ENCODE peak calls at places on chromosomes 6 and 20, in four cellular contexts. One of them, this sample, is unnamed.
A peak's percentile ranks its signal among the peaks of the same experiment; 100 is the strongest.

GRCh38 chr6:6758915-6759654 is 170.6 kb downstream of the LY86 start:
- DNase-seq in M059J: peak; percentile 80
- DNase-seq in transverse colon: peak; percentile 61
- DNase-seq in suprapubic skin: peak; percentile 74
- DNase-seq in this sample: no peak

GRCh38 chr6:3737149-3737830 is 14.2 kb downstream of the PXDC1 start:
- DNase-seq in transverse colon: peak; percentile 6
- DNase-seq in suprapubic skin: no peak
- DNase-seq in M059J: no peak
- DNase-seq in this sample: no peak

GRCh38 chr20:53800883-53801604 is 207.4 kb upstream of the ZNF217 start:
- DNase-seq in transverse colon: peak; percentile 65
- DNase-seq in M059J: no peak
- DNase-seq in suprapubic skin: no peak
- DNase-seq in this sample: no peak

GRCh38 chr6:80214436-80215022 is 108.1 kb downstream of the BCKDHB start:
- DNase-seq in suprapubic skin: no peak
- DNase-seq in transverse colon: peak; percentile 11
- DNase-seq in M059J: peak; percentile 60
- DNase-seq in this sample: peak; percentile 50

GRCh38 chr6:27630727-27631613 is 158.1 kb upstream of the ZNF184 start:
- DNase-seq in transverse colon: peak; percentile 20
- DNase-seq in M059J: peak; percentile 77
- DNase-seq in suprapubic skin: no peak
- DNase-seq in this sample: peak; percentile 84

GRCh38 chr20:40339661-40340449 is 349.2 kb downstream of the MAFB start:
- DNase-seq in transverse colon: peak; percentile 23
- DNase-seq in M059J: no peak
- DNase-seq in suprapubic skin: peak; percentile 76
- DNase-seq in this sample: no peak

GRCh38 chr20:53599910-53600632 is 6.4 kb upstream of the ZNF217 start:
- DNase-seq in M059J: no peak
- DNase-seq in suprapubic skin: peak; percentile 10
- DNase-seq in transverse colon: no peak
- DNase-seq in this sample: no peak

GRCh38 chr6:36131517-36132220 is 1.4 kb downstream of the MAPK13 start:
- DNase-seq in transverse colon: peak; percentile 76
- DNase-seq in suprapubic skin: peak; percentile 72
- DNase-seq in M059J: peak; percentile 63
- DNase-seq in this sample: peak; percentile 61

GRCh38 chr6:154462425-154462824 is 48.1 kb downstream of the CNKSR3 start:
- DNase-seq in transverse colon: no peak
- DNase-seq in M059J: peak; percentile 84
- DNase-seq in suprapubic skin: no peak
- DNase-seq in this sample: no peak

GRCh38 chr20:6636209-6637159 is 131.0 kb upstream of the BMP2 start:
- DNase-seq in transverse colon: peak; percentile 31
- DNase-seq in suprapubic skin: no peak
- DNase-seq in M059J: peak; percentile 66
- DNase-seq in this sample: peak; percentile 10

GRCh38 chr6:37688088-37688850 is 9.4 kb downstream of the MDGA1 start:
- DNase-seq in suprapubic skin: no peak
- DNase-seq in transverse colon: no peak
- DNase-seq in M059J: no peak
- DNase-seq in this sample: peak; percentile 56

GRCh38 chr6:3960754-3961361 is 111.7 kb downstream of the FAM50B start:
- DNase-seq in transverse colon: no peak
- DNase-seq in M059J: peak; percentile 71
- DNase-seq in suprapubic skin: no peak
- DNase-seq in this sample: peak; percentile 21

GRCh38 chr6:35718354-35718695 is 18.5 kb upstream of the ARMC12 start:
- DNase-seq in suprapubic skin: no peak
- DNase-seq in transverse colon: no peak
- DNase-seq in M059J: no peak
- DNase-seq in this sample: no peak

GRCh38 chr6:141203902-141204575 is 928.7 kb upstream of the GJE1 start:
- DNase-seq in transverse colon: no peak
- DNase-seq in M059J: peak; percentile 64
- DNase-seq in suprapubic skin: no peak
- DNase-seq in this sample: no peak

GRCh38 chr6:26304213-26305096 is 60.5 kb upstream of the BTN3A2 start:
- DNase-seq in suprapubic skin: no peak
- DNase-seq in transverse colon: peak; percentile 32
- DNase-seq in M059J: peak; percentile 91
- DNase-seq in this sample: no peak

GRCh38 chr20:5197847-5198650 is 71.2 kb downstream of the CDS2 start:
- DNase-seq in transverse colon: no peak
- DNase-seq in M059J: no peak
- DNase-seq in suprapubic skin: no peak
- DNase-seq in this sample: no peak

GRCh38 chr20:60244373-60245146 is 286.3 kb downstream of the CDH26 start:
- DNase-seq in transverse colon: no peak
- DNase-seq in suprapubic skin: no peak
- DNase-seq in M059J: no peak
- DNase-seq in this sample: no peak

GRCh38 chr20:34989118-34989517 is 33.5 kb downstream of the MYH7B start:
- DNase-seq in suprapubic skin: no peak
- DNase-seq in transverse colon: no peak
- DNase-seq in M059J: no peak
- DNase-seq in this sample: no peak

GRCh38 chr6:4727671-4728435 is 48.4 kb upstream of the CDYL start:
- DNase-seq in transverse colon: peak; percentile 63
- DNase-seq in suprapubic skin: no peak
- DNase-seq in M059J: peak; percentile 75
- DNase-seq in this sample: peak; percentile 41

GRCh38 chr20:34337982-34338756 is 24.9 kb upstream of the ITCH start:
- DNase-seq in suprapubic skin: no peak
- DNase-seq in transverse colon: peak; percentile 37
- DNase-seq in M059J: no peak
- DNase-seq in this sample: no peak

GRCh38 chr20:25486377-25486776 is 78.9 kb downstream of the GINS1 start:
- DNase-seq in transverse colon: no peak
- DNase-seq in M059J: no peak
- DNase-seq in suprapubic skin: no peak
- DNase-seq in this sample: no peak

GRCh38 chr6:137722749-137723272 is 144.2 kb upstream of the TNFAIP3 start:
- DNase-seq in M059J: no peak
- DNase-seq in transverse colon: no peak
- DNase-seq in suprapubic skin: no peak
- DNase-seq in this sample: no peak

GRCh38 chr20:3781153-3781910 is at the start of gene SPEF1:
- DNase-seq in M059J: peak; percentile 100
- DNase-seq in suprapubic skin: peak; percentile 89
- DNase-seq in transverse colon: peak; percentile 79
- DNase-seq in this sample: peak; percentile 95

GRCh38 chr20:5156670-5157448 is 30.1 kb downstream of the CDS2 start:
- DNase-seq in M059J: peak; percentile 99
- DNase-seq in suprapubic skin: no peak
- DNase-seq in transverse colon: no peak
- DNase-seq in this sample: peak; percentile 88

GRCh38 chr20:20019123-20019522 is 2.0 kb downstream of the NAA20 start:
- DNase-seq in transverse colon: no peak
- DNase-seq in suprapubic skin: no peak
- DNase-seq in M059J: no peak
- DNase-seq in this sample: no peak

GRCh38 chr6:44028767-44029166 is 98.5 kb downstream of the MRPL14 start:
- DNase-seq in M059J: peak; percentile 77
- DNase-seq in suprapubic skin: peak; percentile 24
- DNase-seq in transverse colon: no peak
- DNase-seq in this sample: no peak

GRCh38 chr20:13008761-13009681 is at the start of gene SPTLC3:
- DNase-seq in transverse colon: peak; percentile 62
- DNase-seq in suprapubic skin: no peak
- DNase-seq in M059J: peak; percentile 74
- DNase-seq in this sample: peak; percentile 45

GRCh38 chr6:55886185-55886836 is 10.9 kb upstream of the BMP5 start:
- DNase-seq in M059J: peak; percentile 51
- DNase-seq in suprapubic skin: no peak
- DNase-seq in transverse colon: no peak
- DNase-seq in this sample: peak; percentile 33

GRCh38 chr20:59696476-59696875 is 92.1 kb downstream of the PHACTR3 start:
- DNase-seq in M059J: no peak
- DNase-seq in suprapubic skin: no peak
- DNase-seq in transverse colon: no peak
- DNase-seq in this sample: no peak

GRCh38 chr6:109456710-109457595 is 1.4 kb upstream of the MICAL1 start:
- DNase-seq in transverse colon: peak; percentile 73
- DNase-seq in M059J: peak; percentile 78
- DNase-seq in suprapubic skin: peak; percentile 87
- DNase-seq in this sample: no peak

GRCh38 chr6:139126255-139126654 is 8.6 kb upstream of the HECA start:
- DNase-seq in suprapubic skin: no peak
- DNase-seq in M059J: peak; percentile 87
- DNase-seq in transverse colon: no peak
- DNase-seq in this sample: no peak

GRCh38 chr6:133456934-133457333 is 215.8 kb downstream of the EYA4 start:
- DNase-seq in M059J: no peak
- DNase-seq in suprapubic skin: no peak
- DNase-seq in transverse colon: no peak
- DNase-seq in this sample: no peak

GRCh38 chr6:40950986-40951730 is 87.9 kb downstream of the UNC5CL start:
- DNase-seq in suprapubic skin: no peak
- DNase-seq in transverse colon: no peak
- DNase-seq in M059J: peak; percentile 92
- DNase-seq in this sample: peak; percentile 85

GRCh38 chr20:32650545-32650944 is 23.2 kb downstream of the C20orf203 start:
- DNase-seq in transverse colon: no peak
- DNase-seq in M059J: no peak
- DNase-seq in suprapubic skin: no peak
- DNase-seq in this sample: no peak

GRCh38 chr20:24966317-24967012 is 17.4 kb downstream of the CST7 start:
- DNase-seq in suprapubic skin: peak; percentile 31
- DNase-seq in transverse colon: no peak
- DNase-seq in M059J: no peak
- DNase-seq in this sample: no peak